ENCODE peak calls at places on chromosomes 4 and X, in seven cellular contexts. A, L, B, P, K, Y and D are unnamed samples.

GRCh38 chr4:24070117-24070516 is 180.3 kb upstream of the PPARGC1A start:
- DNase-seq in L (no peak), A (no peak), K (no peak), Y (no peak), P (no peak), B (no peak), D (no peak)

GRCh38 chr4:179976777-179977176 is 2266.4 kb upstream of the TENM3 start:
- DNase-seq in K (no peak), Y (no peak), L (no peak), P (no peak), B (no peak), A (no peak), D (no peak)

GRCh38 chr4:101140228-101140627 is 207.1 kb downstream of the PPP3CA start:
- DNase-seq in A (no peak), L (no peak), P (no peak), Y (no peak), B (no peak), K (no peak), D (no peak)

GRCh38 chr4:149108626-149109025 is 666.4 kb upstream of the NR3C2 start:
- DNase-seq in B (no peak), P (no peak), K (no peak), Y (no peak), L (no peak), A (no peak), D (no peak)

GRCh38 chr4:151641167-151641566 is 119.6 kb downstream of the GATB start:
- DNase-seq in Y (no peak), B (no peak), A (no peak), P (no peak), L (no peak), K (no peak), D (no peak)

GRCh38 chr4:134324179-134324578 is 122.6 kb upstream of the PABPC4L start:
- DNase-seq in K (no peak), B (no peak), Y (no peak), P (no peak), A (no peak), L (no peak), D (no peak)

GRCh38 chr4:14906805-14907204 is 95.5 kb upstream of the CPEB2 start:
- DNase-seq in B (no peak), K (no peak), Y (no peak), P (no peak), L (no peak), A (no peak), D (no peak)

GRCh38 chrX:47623540-47624027 is 3.9 kb upstream of the SYN1 start:
- DNase-seq in P (no peak), B (peak; percentile 49), K (peak; percentile 6), L (peak; percentile 77), Y (no peak), A (peak; percentile 83), D (no peak)

GRCh38 chrX:124502144-124502543 is 155.8 kb downstream of the SH2D1A start:
- DNase-seq in K (no peak), B (no peak), L (no peak), Y (no peak), A (no peak), P (no peak), D (no peak)

GRCh38 chr4:83112239-83112638 is 2.3 kb downstream of the PLAC8 start:
- DNase-seq in A (no peak), Y (no peak), B (no peak), K (no peak), L (peak; percentile 80), P (no peak), D (no peak)

GRCh38 chr4:41466249-41466648 is 71.7 kb upstream of the LIMCH1 start:
- DNase-seq in A (no peak), Y (no peak), B (no peak), K (no peak), L (no peak), P (no peak), D (no peak)

GRCh38 chrX:51336584-51336983 is 4.0 kb downstream of the NUDT10 start:
- DNase-seq in A (no peak), P (peak; percentile 13), B (peak; percentile 13), L (peak; percentile 23), Y (no peak), K (no peak), D (no peak)